ENCODE peak calls at places on chromosomes 4 and X, in ten cellular contexts. B, H, I, J, O, Y, G, K, X and D are unnamed samples.

GRCh38 chrX:103063191-103063845 is 653 bp downstream of the BEX1 start:
- DNase-seq in B (peak), H (peak), I (peak), J (no peak), O (peak), Y (peak), G (peak), K (no peak), X (peak), D (peak)

GRCh38 chr4:84499065-84499982 is at the start of gene NKX6-1:
- DNase-seq in B (peak), H (peak), I (peak), J (peak), O (peak), Y (peak), G (peak), K (no peak), X (peak), D (peak)

GRCh38 chrX:41384041-41384705 is 50.2 kb downstream of the DDX3X start:
- DNase-seq in B (no peak), H (peak), I (no peak), J (peak), O (peak), Y (peak), G (peak), K (no peak), X (no peak), D (peak)

GRCh38 chr4:38072578-38072977 is 112.4 kb downstream of the PTTG2 start:
- DNase-seq in B (no peak), H (no peak), I (no peak), J (no peak), O (no peak), Y (no peak), G (no peak), K (no peak), X (no peak), D (no peak)

GRCh38 chrX:19549838-19550237 is 34.5 kb upstream of the MAP3K15 start:
- DNase-seq in B (no peak), H (no peak), I (no peak), J (no peak), O (no peak), Y (no peak), G (no peak), K (no peak), X (no peak), D (no peak)

GRCh38 chr4:100076753-100077152 is 113.5 kb downstream of the DDIT4L start:
- DNase-seq in B (no peak), H (no peak), I (no peak), J (no peak), O (no peak), Y (no peak), G (no peak), K (peak), X (no peak), D (no peak)

GRCh38 chr4:2866160-2866861 is 22.7 kb downstream of the ADD1 start:
- DNase-seq in B (no peak), H (no peak), I (no peak), J (no peak), O (no peak), Y (no peak), G (no peak), K (no peak), X (no peak), D (no peak)

GRCh38 chrX:31420711-31421151 is 348.9 kb upstream of the FTHL17 start:
- DNase-seq in B (no peak), H (no peak), I (no peak), J (no peak), O (no peak), Y (no peak), G (peak), K (no peak), X (no peak), D (no peak)

GRCh38 chr4:110183643-110184042 is 14.8 kb downstream of the ELOVL6 start:
- DNase-seq in B (no peak), H (no peak), I (no peak), J (no peak), O (no peak), Y (no peak), G (no peak), K (peak), X (no peak), D (no peak)

GRCh38 chr4:186260504-186261448 is 5.2 kb upstream of the F11 start:
- DNase-seq in B (no peak), H (peak), I (no peak), J (peak), O (peak), Y (peak), G (no peak), K (no peak), X (no peak), D (no peak)

GRCh38 chr4:175560628-175561027 is 251.4 kb downstream of the GPM6A start:
- DNase-seq in B (no peak), H (peak), I (no peak), J (no peak), O (no peak), Y (peak), G (peak), K (peak), X (no peak), D (peak)